ENCODE peak calls at places on chromosomes 3 and 15, in eight cellular contexts. X, W, Q, O, B, C, D and G are unnamed samples.

GRCh38 chr3:190261740-190262139 is 60.5 kb downstream of the CLDN1 start:
- DNase-seq in W (no peak), D (no peak), B (no peak), Q (peak), O (no peak), X (no peak), C (no peak), G (no peak)

GRCh38 chr3:127206611-127207516 is 13.9 kb downstream of the PRR23E start:
- DNase-seq in O (no peak), C (no peak), D (no peak), B (no peak), Q (no peak), W (no peak), X (peak), G (no peak)

GRCh38 chr15:32705450-32705849 is 12.4 kb upstream of the GREM1 start:
- DNase-seq in Q (no peak), X (no peak), D (peak), O (no peak), W (no peak), C (no peak), B (no peak), G (no peak)

GRCh38 chr15:75651810-75652543 is 4.3 kb downstream of the SNX33 start:
- DNase-seq in C (no peak), X (no peak), W (no peak), O (no peak), D (no peak), Q (no peak), B (no peak), G (no peak)

GRCh38 chr15:43505723-43506122 is 11.7 kb upstream of the MAP1A start:
- DNase-seq in D (peak), W (no peak), B (no peak), O (no peak), X (no peak), Q (peak), C (no peak), G (no peak)

GRCh38 chr3:150519026-150519425 is 27.3 kb downstream of the SERP1 start:
- DNase-seq in Q (no peak), X (no peak), B (no peak), O (no peak), C (no peak), W (no peak), D (no peak), G (no peak)

GRCh38 chr3:40086890-40087884 is 222.3 kb upstream of the EIF1B start:
- DNase-seq in Q (no peak), X (no peak), B (no peak), D (no peak), O (no peak), W (no peak), C (no peak), G (no peak)

GRCh38 chr3:166190360-166190759 is 353.1 kb upstream of the BCHE start:
- DNase-seq in X (no peak), W (no peak), B (no peak), D (no peak), Q (peak), O (no peak), C (peak), G (no peak)

GRCh38 chr3:182244222-182244971 is 532.7 kb downstream of the SOX2 start:
- DNase-seq in O (no peak), C (no peak), W (no peak), X (no peak), B (peak), D (no peak), Q (no peak), G (no peak)

GRCh38 chr3:87696276-87697013 is 362.4 kb downstream of the CGGBP1 start:
- DNase-seq in C (peak), B (peak), Q (no peak), X (no peak), W (no peak), O (no peak), D (no peak), G (no peak)

GRCh38 chr3:8529197-8529637 is 27.6 kb downstream of the LMCD1 start:
- DNase-seq in B (peak), X (no peak), D (peak), Q (peak), C (peak), W (no peak), O (no peak), G (no peak)

GRCh38 chr15:83928878-83929418 is 275.0 kb downstream of the ADAMTSL3 start:
- DNase-seq in W (no peak), Q (peak), X (no peak), B (no peak), O (no peak), C (no peak), D (no peak), G (no peak)

GRCh38 chr3:112407214-112407887 is 74.4 kb downstream of the CD200 start:
- DNase-seq in C (no peak), D (no peak), W (no peak), B (peak), Q (no peak), X (no peak), O (no peak), G (no peak)

GRCh38 chr3:42440924-42441323 is 30.5 kb upstream of the LYZL4 start:
- DNase-seq in B (no peak), W (no peak), D (no peak), Q (no peak), C (peak), X (no peak), O (no peak), G (no peak)

GRCh38 chr15:71707230-71708051 is 102.9 kb upstream of the NR2E3 start:
- DNase-seq in B (no peak), C (no peak), X (no peak), W (no peak), O (no peak), Q (peak), D (peak), G (no peak)

GRCh38 chr3:97009427-97010019 is 195.1 kb downstream of the EPHA6 start:
- DNase-seq in C (peak), D (no peak), Q (no peak), B (no peak), W (no peak), X (no peak), O (no peak), G (peak)

GRCh38 chr3:9710174-9710739 is 6.6 kb downstream of the CPNE9 start:
- DNase-seq in Q (no peak), C (no peak), O (no peak), X (no peak), B (no peak), W (no peak), D (no peak), G (no peak)

GRCh38 chr3:151974067-151974466 is 100.6 kb downstream of the SUCNR1 start:
- DNase-seq in X (no peak), B (no peak), W (no peak), O (no peak), D (peak), Q (peak), C (no peak), G (no peak)

GRCh38 chr3:159872374-159873109 is 116.1 kb upstream of the IL12A start:
- DNase-seq in D (peak), Q (peak), X (no peak), W (no peak), B (no peak), O (no peak), C (no peak), G (no peak)

GRCh38 chr15:40937762-40938529 is 8.8 kb downstream of the DLL4 start:
- DNase-seq in C (peak), X (no peak), O (no peak), W (no peak), Q (peak), B (no peak), D (peak), G (no peak)

GRCh38 chr15:71698752-71699151 is 111.6 kb upstream of the NR2E3 start:
- DNase-seq in W (no peak), B (no peak), X (no peak), O (no peak), C (no peak), Q (no peak), D (no peak), G (no peak)

GRCh38 chr15:78565951-78566774 is 843 bp downstream of the CHRNA5 start:
- DNase-seq in Q (peak), D (peak), X (peak), W (no peak), C (peak), B (no peak), O (no peak), G (peak)

GRCh38 chr15:89500397-89501270 is 4.3 kb upstream of the RHCG start:
- DNase-seq in X (no peak), Q (no peak), C (peak), B (no peak), W (no peak), O (no peak), D (no peak), G (no peak)

GRCh38 chr3:128873623-128874022 is 5.8 kb upstream of the ACAD9 start:
- DNase-seq in Q (no peak), B (no peak), D (no peak), X (no peak), W (no peak), O (no peak), C (no peak), G (no peak)

GRCh38 chr15:69854521-69855171 is 243.1 kb downstream of the TLE3 start:
- DNase-seq in C (no peak), B (no peak), Q (peak), O (no peak), W (no peak), X (no peak), D (peak), G (no peak)

GRCh38 chr3:86984271-86984670 is 6.7 kb downstream of the VGLL3 start:
- DNase-seq in D (peak), Q (peak), O (no peak), B (no peak), W (no peak), X (no peak), C (no peak), G (no peak)

GRCh38 chr3:112437146-112438022 is 61.9 kb downstream of the BTLA start:
- DNase-seq in D (peak), Q (peak), B (no peak), C (peak), W (no peak), O (no peak), X (peak), G (peak)

GRCh38 chr15:83873966-83874365 is 220.0 kb downstream of the ADAMTSL3 start:
- DNase-seq in O (no peak), B (no peak), C (no peak), Q (no peak), X (no peak), D (no peak), W (no peak), G (no peak)

GRCh38 chr3:99674086-99674789 is 35.8 kb downstream of the COL8A1 start:
- DNase-seq in Q (peak), W (no peak), C (no peak), B (no peak), X (no peak), O (no peak), D (peak), G (no peak)

GRCh38 chr3:71854096-71854495 is 69.1 kb upstream of the PROK2 start:
- DNase-seq in X (no peak), B (no peak), O (no peak), Q (no peak), W (no peak), C (no peak), D (no peak), G (no peak)

GRCh38 chr3:63064216-63064755 is 189.1 kb upstream of the CADPS start:
- DNase-seq in D (no peak), O (no peak), X (no peak), B (peak), C (no peak), W (no peak), Q (no peak), G (no peak)

GRCh38 chr15:96619171-96619570 is 288.7 kb downstream of the NR2F2 start:
- DNase-seq in B (no peak), W (no peak), C (peak), O (no peak), X (no peak), D (no peak), Q (no peak), G (peak)

GRCh38 chr3:52091566-52092290 is 35.4 kb upstream of the DUSP7 start:
- DNase-seq in W (no peak), O (no peak), D (no peak), C (no peak), Q (no peak), B (peak), X (no peak), G (no peak)

GRCh38 chr3:128432898-128433629 is 33.6 kb downstream of the DNAJB8 start:
- DNase-seq in B (peak), O (no peak), X (no peak), C (peak), Q (no peak), D (peak), W (peak), G (no peak)

GRCh38 chr3:125281411-125281810 is 68.9 kb upstream of the SLC12A8 start:
- DNase-seq in C (no peak), X (no peak), B (no peak), O (no peak), D (no peak), W (no peak), Q (peak), G (no peak)

GRCh38 chr3:197458179-197458707 is 97.5 kb downstream of the BDH1 start:
- DNase-seq in B (peak), W (no peak), O (no peak), X (peak), Q (no peak), D (no peak), C (peak), G (no peak)

GRCh38 chr3:116111765-116112164 is 333.5 kb downstream of the LSAMP start:
- DNase-seq in B (no peak), W (no peak), O (no peak), X (no peak), Q (no peak), C (no peak), D (no peak), G (no peak)

GRCh38 chr15:65032823-65033537 is 3.5 kb upstream of the MTFMT start:
- DNase-seq in C (peak), B (peak), D (peak), O (no peak), W (peak), Q (peak), X (no peak), G (peak)

GRCh38 chr15:66390670-66391069 is 4.0 kb downstream of the MAP2K1 start:
- DNase-seq in C (no peak), D (no peak), B (no peak), Q (no peak), X (no peak), W (no peak), O (peak), G (no peak)

GRCh38 chr3:38687306-38687705 is 37.8 kb upstream of the SCN5A start:
- DNase-seq in B (no peak), Q (no peak), O (no peak), X (no peak), D (no peak), W (no peak), C (no peak), G (no peak)